ENCODE peak calls at places on chromosomes 12 and 14, in seven cellular contexts. M, W, H, B, T, N and L are unnamed samples.

GRCh38 chr12:43836455-43836989 is 641 bp downstream of the TMEM117 start:
- DNase-seq in B (no peak), M (no peak), W (peak; percentile 19), N (no peak), H (no peak), T (peak; percentile 36), L (no peak)

GRCh38 chr12:64665506-64665905 is 55.2 kb downstream of the RASSF3 start:
- DNase-seq in T (no peak), W (no peak), N (no peak), B (peak; percentile 56), M (no peak), H (peak; percentile 62), L (peak; percentile 45)

GRCh38 chr12:49092086-49092815 is 2.4 kb downstream of the DHH start:
- DNase-seq in M (no peak), T (peak; percentile 68), N (no peak), H (peak; percentile 86), B (no peak), W (peak; percentile 77), L (peak; percentile 61)

GRCh38 chr12:109542014-109542413 is 31.3 kb downstream of the MMAB start:
- DNase-seq in H (no peak), N (no peak), B (no peak), W (no peak), M (no peak), T (peak; percentile 16), L (no peak)

GRCh38 chr12:106288134-106288509 is 14.4 kb upstream of the TCP11L2 start:
- DNase-seq in W (no peak), M (no peak), B (no peak), H (no peak), N (no peak), T (no peak), L (no peak)

GRCh38 chr12:90043264-90043663 is 334.6 kb upstream of the ATP2B1 start:
- DNase-seq in T (no peak), B (no peak), M (no peak), H (no peak), W (no peak), N (no peak), L (no peak)

GRCh38 chr12:63846249-63846967 is 1.9 kb downstream of the SRGAP1 start:
- DNase-seq in W (peak; percentile 31), N (no peak), H (no peak), T (peak; percentile 60), B (no peak), M (no peak), L (no peak)

GRCh38 chr14:35867280-35867629 is 41.1 kb downstream of the BRMS1L start:
- DNase-seq in T (no peak), B (no peak), M (no peak), W (no peak), N (no peak), H (no peak), L (no peak)

GRCh38 chr14:106790189-106791036 is 1264.0 kb downstream of the TMEM121 start:
- DNase-seq in B (peak; percentile 89), H (peak; percentile 66), T (peak; percentile 57), N (no peak), W (peak; percentile 68), M (peak; percentile 85), L (peak; percentile 96)

GRCh38 chr14:50943943-50944646 is at the start of gene PYGL:
- DNase-seq in W (peak; percentile 84), B (peak; percentile 78), T (peak; percentile 77), M (peak; percentile 69), H (peak; percentile 88), N (peak; percentile 88), L (peak; percentile 96)

GRCh38 chr12:120468846-120469449 is 600 bp downstream of the SRSF9 start:
- DNase-seq in M (peak; percentile 33), H (no peak), T (peak; percentile 31), N (peak; percentile 66), B (peak; percentile 36), W (peak; percentile 94), L (peak; percentile 90)

GRCh38 chr12:124720019-124720686 is 143.5 kb downstream of the SCARB1 start:
- DNase-seq in H (no peak), M (no peak), B (no peak), T (peak; percentile 53), W (no peak), N (no peak), L (no peak)

GRCh38 chr14:72714094-72714493 is 179.8 kb downstream of the DPF3 start:
- DNase-seq in H (no peak), T (no peak), B (peak; percentile 24), M (no peak), W (no peak), N (peak; percentile 37), L (peak; percentile 66)
- TF ChIP-seq EP300 in H (no peak), T (no peak), B (no peak), M (no peak), W (no peak), N (no peak), L (no peak)

DNA sequence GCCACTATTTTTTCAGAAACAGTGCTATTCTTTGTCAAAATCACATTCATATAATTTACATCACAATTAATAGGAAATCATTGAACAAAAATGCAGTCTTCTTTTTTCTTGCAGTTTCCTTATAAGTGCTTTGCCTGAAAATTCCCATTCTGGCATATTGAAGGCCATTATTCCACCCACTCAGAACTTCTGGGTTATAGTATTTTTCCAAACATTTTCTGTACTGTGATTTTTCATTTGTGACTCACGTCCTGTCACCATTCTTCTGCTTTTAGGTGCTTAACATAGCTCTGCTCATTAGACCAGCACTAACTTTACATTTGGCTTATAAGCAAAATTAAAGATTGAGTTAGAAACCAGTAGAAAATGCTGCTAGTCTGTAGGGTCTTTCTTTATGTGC is 241.0 kb upstream of the NPAS3 start:
- DNase-seq in H (no peak), N (no peak), T (no peak), M (no peak), B (no peak), W (no peak), L (no peak)
- TF ChIP-seq EP300 in H (no peak), N (no peak), T (no peak), M (no peak), B (no peak), W (peak; percentile 27), L (no peak)

DNA sequence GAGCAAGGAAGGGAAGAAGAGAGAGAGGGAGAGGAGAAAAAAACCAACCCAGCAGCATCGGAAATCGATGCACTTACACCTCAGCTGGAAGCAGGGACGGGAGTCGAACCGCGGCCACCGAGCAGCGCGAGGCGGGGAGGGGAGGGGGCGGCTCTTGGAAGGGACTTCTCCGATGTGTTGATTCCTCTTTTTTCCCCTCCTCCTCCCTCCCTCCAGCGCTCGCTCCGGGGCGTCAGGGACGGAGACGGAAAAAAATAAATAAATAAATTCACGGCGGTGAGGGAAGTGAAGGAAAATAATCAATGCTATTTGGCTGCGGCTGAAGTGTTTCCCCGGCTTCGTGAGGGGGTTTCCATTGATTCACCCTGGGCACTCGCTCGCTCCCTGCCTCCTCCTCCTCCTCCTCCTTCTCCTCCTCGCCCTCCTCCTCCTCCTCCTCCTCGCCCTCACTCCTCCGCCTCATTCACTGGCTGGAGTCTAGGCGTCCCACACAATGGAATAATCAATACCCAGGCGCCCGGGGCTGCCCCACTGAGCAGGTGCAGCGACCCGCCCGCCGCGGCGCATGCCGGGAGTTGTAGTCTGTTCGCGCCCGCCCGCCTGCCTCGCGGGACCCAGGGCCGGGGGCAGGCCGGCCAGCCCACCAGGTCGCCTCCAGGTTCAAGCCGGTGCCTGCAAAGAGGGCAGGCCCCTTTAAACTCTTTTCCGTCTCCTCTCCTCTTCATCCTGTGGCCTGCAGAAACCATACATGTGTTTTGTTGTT is at the start of gene ZFHX2:
- DNase-seq in M (peak; percentile 87), H (peak; percentile 92), B (peak; percentile 88), N (no peak), T (peak; percentile 66), W (peak; percentile 91), L (peak; percentile 87)
- TF ChIP-seq EP300 in M (no peak), H (peak; percentile 34), B (no peak), N (no peak), T (no peak), W (no peak), L (no peak)

GRCh38 chr12:98211914-98212695 is 303.3 kb upstream of the TMPO start:
- DNase-seq in H (no peak), N (no peak), B (no peak), W (no peak), T (peak; percentile 28), M (no peak), L (no peak)
- TF ChIP-seq EP300 in H (no peak), N (no peak), B (no peak), W (no peak), T (no peak), M (no peak), L (no peak)

GRCh38 chr12:12562585-12563245 is at the start of gene DUSP16:
- DNase-seq in T (peak; percentile 95), N (peak; percentile 94), H (peak; percentile 87), M (peak; percentile 93), B (peak; percentile 92), W (peak; percentile 95), L (peak; percentile 97)
- TF ChIP-seq EP300 in T (peak; percentile 63), N (no peak), H (no peak), M (no peak), B (no peak), W (peak; percentile 4), L (no peak)

GRCh38 chr12:164207-164606 is 49.8 kb downstream of the SLC6A12 start:
- DNase-seq in T (no peak), H (no peak), W (no peak), M (no peak), N (no peak), B (no peak), L (no peak)
- TF ChIP-seq EP300 in T (no peak), H (no peak), W (no peak), M (no peak), N (no peak), B (no peak), L (no peak)

GRCh38 chr12:23815810-23816209 is 133.7 kb downstream of the SOX5 start:
- DNase-seq in H (no peak), B (no peak), M (no peak), N (no peak), T (no peak), W (no peak), L (no peak)

GRCh38 chr12:23813206-23813605 is 136.3 kb downstream of the SOX5 start:
- DNase-seq in M (no peak), W (no peak), N (no peak), T (no peak), B (no peak), H (no peak), L (no peak)

GRCh38 chr12:23810327-23810902 is 139.1 kb downstream of the SOX5 start:
- DNase-seq in B (no peak), N (no peak), H (no peak), M (no peak), W (peak; percentile 9), T (no peak), L (no peak)
- TF ChIP-seq EP300 in B (no peak), N (no peak), H (no peak), M (no peak), W (no peak), T (no peak), L (no peak)

GRCh38 chr14:73014105-73014504 is 12.8 kb downstream of the ZFYVE1 start:
- DNase-seq in T (no peak), M (no peak), H (no peak), B (no peak), N (no peak), W (no peak), L (no peak)
- TF ChIP-seq EP300 in T (no peak), M (no peak), H (no peak), B (no peak), N (no peak), W (no peak), L (no peak)